ENCODE peak calls at places on chromosomes 16 and 17, in nine cellular contexts. A, O, K, Y, E, J, H, P and B are unnamed samples.

GRCh38 chr16:4309833-4310266 is 6.0 kb upstream of the GLIS2 start:
- DNase-seq in A (peak; percentile 67), O (peak; percentile 98), K (peak; percentile 88), P (peak; percentile 26), E (peak; percentile 74), J (no peak), Y (peak; percentile 63), H (peak; percentile 42), B (peak; percentile 50)

GRCh38 chr17:57528084-57528451 is 217.0 kb downstream of the CCDC182 start:
- DNase-seq in A (peak; percentile 38), J (no peak), O (no peak), Y (no peak), P (no peak), K (no peak), H (no peak), E (peak; percentile 23), B (no peak)

GRCh38 chr17:48505788-48506187 is 25.0 kb downstream of the HOXB1 start:
- DNase-seq in Y (no peak), O (peak; percentile 83), P (no peak), K (no peak), J (peak; percentile 52), E (no peak), A (no peak), H (no peak), B (peak; percentile 36)

GRCh38 chr17:80145076-80146075 is 1.6 kb downstream of the EIF4A3 start:
- DNase-seq in P (no peak), J (no peak), O (no peak), A (no peak), Y (no peak), H (no peak), K (no peak), E (no peak), B (no peak)

GRCh38 chr16:23302045-23302956 is at the start of gene SCNN1B:
- DNase-seq in P (peak; percentile 39), A (peak; percentile 62), Y (no peak), O (peak; percentile 22), J (no peak), K (peak; percentile 75), H (no peak), E (peak; percentile 68), B (no peak)

GRCh38 chr17:21530311-21530710 is 154.2 kb downstream of the KCNJ12 start:
- DNase-seq in H (no peak), Y (no peak), O (no peak), A (no peak), K (no peak), P (no peak), E (no peak), J (no peak), B (no peak)

GRCh38 chr17:50180593-50180992 is 14.8 kb downstream of the SGCA start:
- DNase-seq in J (no peak), E (no peak), Y (no peak), P (no peak), O (no peak), K (peak; percentile 44), A (no peak), H (no peak), B (no peak)

GRCh38 chr17:14594690-14595089 is 293.8 kb downstream of the HS3ST3B1 start:
- DNase-seq in O (peak; percentile 8), J (no peak), Y (no peak), H (no peak), K (no peak), P (no peak), E (no peak), A (no peak), B (no peak)

GRCh38 chr16:77468831-77469230 is 34.0 kb upstream of the ADAMTS18 start:
- DNase-seq in O (peak; percentile 35), E (no peak), A (no peak), H (no peak), P (no peak), J (no peak), Y (no peak), K (no peak), B (no peak)

GRCh38 chr17:56592487-56593072 is 919 bp upstream of the NOG start:
- DNase-seq in J (no peak), P (peak; percentile 86), A (peak; percentile 40), K (peak; percentile 79), Y (peak; percentile 74), E (peak; percentile 61), H (peak; percentile 53), O (peak; percentile 87), B (peak; percentile 58)

GRCh38 chr17:10614536-10615155 is 42.5 kb downstream of the MYH3 start:
- DNase-seq in P (peak; percentile 63), E (peak; percentile 42), O (peak; percentile 79), Y (no peak), A (no peak), J (no peak), H (no peak), K (no peak), B (no peak)

GRCh38 chr16:924063-924462 is 46.7 kb downstream of the LMF1 start:
- DNase-seq in Y (no peak), P (no peak), K (no peak), A (no peak), E (no peak), J (no peak), H (no peak), O (no peak), B (no peak)

GRCh38 chr16:77898671-77899211 is 110.4 kb downstream of the VAT1L start:
- DNase-seq in K (no peak), P (no peak), E (peak; percentile 58), O (no peak), Y (no peak), A (no peak), J (no peak), H (no peak), B (no peak)

GRCh38 chr16:11721781-11722467 is 20.7 kb downstream of the TXNDC11 start:
- DNase-seq in P (no peak), H (no peak), E (no peak), J (no peak), K (no peak), A (no peak), Y (no peak), O (no peak), B (no peak)

GRCh38 chr16:10509534-10510025 is 70.8 kb downstream of the EMP2 start:
- DNase-seq in J (peak; percentile 4), P (peak; percentile 74), H (peak; percentile 27), K (no peak), O (peak; percentile 92), Y (peak; percentile 61), E (peak; percentile 56), A (peak; percentile 65), B (peak; percentile 61)

GRCh38 chr17:12089809-12090384 is 69.2 kb downstream of the MAP2K4 start:
- DNase-seq in Y (no peak), P (no peak), O (no peak), H (no peak), A (no peak), E (no peak), K (no peak), J (no peak), B (no peak)

GRCh38 chr16:65032397-65032796 is 89.5 kb downstream of the CDH11 start:
- DNase-seq in J (no peak), P (no peak), Y (no peak), K (no peak), H (no peak), E (no peak), O (no peak), A (no peak), B (no peak)

GRCh38 chr16:24986512-24987303 is 28.5 kb downstream of the ARHGAP17 start:
- DNase-seq in E (no peak), O (no peak), Y (no peak), H (no peak), K (no peak), J (no peak), P (no peak), A (no peak), B (no peak)

GRCh38 chr17:70484050-70484449 is 314.7 kb downstream of the KCNJ2 start:
- DNase-seq in J (no peak), K (peak; percentile 25), A (no peak), O (no peak), P (no peak), E (no peak), H (no peak), Y (no peak), B (no peak)

GRCh38 chr16:27572711-27573110 is 22.8 kb downstream of the KATNIP start:
- DNase-seq in E (no peak), J (no peak), Y (no peak), K (no peak), P (no peak), A (no peak), H (no peak), O (no peak), B (no peak)

GRCh38 chr17:42809250-42809649 is 10.6 kb downstream of the CNTD1 start:
- DNase-seq in Y (no peak), P (no peak), A (no peak), J (no peak), O (no peak), E (no peak), K (no peak), H (no peak), B (no peak)

GRCh38 chr16:89864421-89864820 is 9.0 kb upstream of the TCF25 start:
- DNase-seq in A (no peak), O (no peak), J (no peak), K (no peak), Y (no peak), E (no peak), H (no peak), P (no peak), B (no peak)

GRCh38 chr17:61410555-61411089 is 11.0 kb downstream of the TBX2 start:
- DNase-seq in Y (peak; percentile 83), J (no peak), E (peak; percentile 62), K (peak; percentile 86), O (peak; percentile 82), A (peak; percentile 78), H (peak; percentile 72), P (no peak), B (peak; percentile 68)

GRCh38 chr17:12647023-12647422 is 18.7 kb upstream of the MYOCD start:
- DNase-seq in H (no peak), A (no peak), J (no peak), E (no peak), Y (no peak), O (no peak), P (no peak), K (no peak), B (no peak)

GRCh38 chr16:70372921-70373550 is 26.3 kb downstream of the DDX19A start:
- DNase-seq in A (no peak), H (no peak), Y (no peak), J (no peak), K (no peak), P (no peak), E (no peak), O (no peak), B (no peak)

GRCh38 chr17:80909635-80910034 is 82.0 kb upstream of the CHMP6 start:
- DNase-seq in A (no peak), E (no peak), K (no peak), J (no peak), H (no peak), O (no peak), Y (no peak), P (no peak), B (no peak)

GRCh38 chr17:43789482-43789881 is 9.2 kb downstream of the CFAP97D1 start:
- DNase-seq in K (no peak), O (no peak), Y (no peak), P (no peak), J (no peak), A (no peak), H (no peak), E (no peak), B (no peak)

GRCh38 chr17:46968224-46968834 is 10.7 kb downstream of the RPRML start:
- DNase-seq in Y (no peak), P (no peak), H (no peak), E (no peak), A (no peak), J (no peak), K (no peak), O (no peak), B (no peak)

GRCh38 chr16:1979271-1980025 is 1.8 kb downstream of the NOXO1 start:
- DNase-seq in P (no peak), E (peak; percentile 54), H (no peak), A (peak; percentile 85), K (peak; percentile 96), Y (peak; percentile 44), J (no peak), O (peak; percentile 50), B (no peak)

GRCh38 chr16:50121278-50121677 is 31.8 kb upstream of the TENT4B start:
- DNase-seq in O (no peak), H (no peak), A (no peak), K (no peak), J (no peak), P (no peak), Y (no peak), E (no peak), B (no peak)

GRCh38 chr17:64056269-64057005 is 36.0 kb upstream of the ICAM2 start:
- DNase-seq in E (no peak), O (peak; percentile 97), A (no peak), P (no peak), K (no peak), H (no peak), Y (no peak), J (no peak), B (no peak)